ENCODE peak calls at places on chromosomes 11 and 22, in eight cellular contexts. One of them, this sample, is unnamed.

GRCh38 chr11:119185916-119186634 is 800 bp downstream of the NHERF4 start:
- DNase-seq in tibial nerve: no peak
- DNase-seq in stomach: no peak
- DNase-seq in right atrium auricular region: no peak
- DNase-seq in heart left ventricle: no peak
- DNase-seq in HCT116: no peak
- DNase-seq in dorsolateral prefrontal cortex: no peak
- DNase-seq in fibroblast of lung: no peak
- DNase-seq in this sample: no peak

GRCh38 chr11:128458316-128458715 is 129.0 kb downstream of the ETS1 start:
- DNase-seq in dorsolateral prefrontal cortex: no peak
- DNase-seq in stomach: no peak
- DNase-seq in HCT116: no peak
- DNase-seq in right atrium auricular region: no peak
- DNase-seq in fibroblast of lung: peak
- DNase-seq in tibial nerve: no peak
- DNase-seq in heart left ventricle: no peak
- DNase-seq in this sample: no peak

GRCh38 chr22:50197000-50197800 is 3.6 kb upstream of the SELENOO start:
- DNase-seq in HCT116: no peak
- DNase-seq in stomach: no peak
- DNase-seq in right atrium auricular region: no peak
- DNase-seq in tibial nerve: no peak
- DNase-seq in fibroblast of lung: no peak
- DNase-seq in dorsolateral prefrontal cortex: no peak
- DNase-seq in heart left ventricle: no peak
- DNase-seq in this sample: no peak

GRCh38 chr11:124402326-124402922 is 3.6 kb upstream of the OR8B3 start:
- DNase-seq in heart left ventricle: peak
- DNase-seq in right atrium auricular region: peak
- DNase-seq in stomach: peak
- DNase-seq in fibroblast of lung: peak
- DNase-seq in tibial nerve: no peak
- DNase-seq in HCT116: peak
- DNase-seq in dorsolateral prefrontal cortex: peak
- DNase-seq in this sample: peak

GRCh38 chr11:111367411-111368284 is 11.4 kb downstream of the POU2AF1 start:
- DNase-seq in HCT116: no peak
- DNase-seq in fibroblast of lung: no peak
- DNase-seq in right atrium auricular region: no peak
- DNase-seq in tibial nerve: no peak
- DNase-seq in dorsolateral prefrontal cortex: no peak
- DNase-seq in stomach: no peak
- DNase-seq in heart left ventricle: no peak
- DNase-seq in this sample: no peak

GRCh38 chr11:47980093-47980906 is at the start of gene PTPRJ:
- DNase-seq in right atrium auricular region: no peak
- DNase-seq in tibial nerve: no peak
- DNase-seq in fibroblast of lung: peak
- DNase-seq in dorsolateral prefrontal cortex: peak
- DNase-seq in stomach: peak
- DNase-seq in heart left ventricle: peak
- DNase-seq in HCT116: no peak
- DNase-seq in this sample: no peak

GRCh38 chr11:69707156-69707555 is 3.3 kb upstream of the FGF19 start:
- DNase-seq in right atrium auricular region: no peak
- DNase-seq in tibial nerve: no peak
- DNase-seq in HCT116: no peak
- DNase-seq in dorsolateral prefrontal cortex: no peak
- DNase-seq in fibroblast of lung: no peak
- DNase-seq in stomach: peak
- DNase-seq in heart left ventricle: no peak
- DNase-seq in this sample: no peak

GRCh38 chr22:45686842-45687241 is 15.2 kb downstream of the ATXN10 start:
- DNase-seq in heart left ventricle: no peak
- DNase-seq in right atrium auricular region: no peak
- DNase-seq in stomach: no peak
- DNase-seq in dorsolateral prefrontal cortex: no peak
- DNase-seq in tibial nerve: no peak
- DNase-seq in HCT116: no peak
- DNase-seq in fibroblast of lung: peak
- DNase-seq in this sample: no peak

GRCh38 chr22:33864723-33865130 is 55.5 kb downstream of the LARGE1 start:
- DNase-seq in fibroblast of lung: peak
- DNase-seq in HCT116: no peak
- DNase-seq in tibial nerve: no peak
- DNase-seq in heart left ventricle: peak
- DNase-seq in stomach: no peak
- DNase-seq in right atrium auricular region: peak
- DNase-seq in dorsolateral prefrontal cortex: no peak
- DNase-seq in this sample: no peak

GRCh38 chr22:24550028-24550901 is 4.7 kb downstream of the GUCD1 start:
- DNase-seq in dorsolateral prefrontal cortex: no peak
- DNase-seq in HCT116: no peak
- DNase-seq in tibial nerve: no peak
- DNase-seq in right atrium auricular region: no peak
- DNase-seq in heart left ventricle: no peak
- DNase-seq in stomach: peak
- DNase-seq in fibroblast of lung: no peak
- DNase-seq in this sample: no peak

GRCh38 chr11:30155428-30155827 is 75.4 kb upstream of the FSHB start:
- DNase-seq in heart left ventricle: no peak
- DNase-seq in HCT116: no peak
- DNase-seq in tibial nerve: no peak
- DNase-seq in right atrium auricular region: no peak
- DNase-seq in stomach: no peak
- DNase-seq in dorsolateral prefrontal cortex: no peak
- DNase-seq in fibroblast of lung: no peak
- DNase-seq in this sample: no peak

GRCh38 chr11:14520902-14521151 is 641 bp upstream of the PSMA1 start:
- DNase-seq in right atrium auricular region: no peak
- DNase-seq in stomach: no peak
- DNase-seq in dorsolateral prefrontal cortex: no peak
- DNase-seq in heart left ventricle: no peak
- DNase-seq in fibroblast of lung: no peak
- DNase-seq in tibial nerve: no peak
- DNase-seq in HCT116: no peak
- DNase-seq in this sample: no peak

GRCh38 chr11:78310500-78310909 is 107.1 kb downstream of the GAB2 start:
- DNase-seq in stomach: peak
- DNase-seq in right atrium auricular region: peak
- DNase-seq in dorsolateral prefrontal cortex: no peak
- DNase-seq in tibial nerve: peak
- DNase-seq in fibroblast of lung: peak
- DNase-seq in HCT116: no peak
- DNase-seq in heart left ventricle: peak
- DNase-seq in this sample: no peak

GRCh38 chr11:61717286-61718033 is 35.0 kb upstream of the MYRF start:
- DNase-seq in right atrium auricular region: no peak
- DNase-seq in HCT116: no peak
- DNase-seq in fibroblast of lung: no peak
- DNase-seq in stomach: no peak
- DNase-seq in heart left ventricle: no peak
- DNase-seq in dorsolateral prefrontal cortex: no peak
- DNase-seq in tibial nerve: no peak
- DNase-seq in this sample: no peak

GRCh38 chr11:61718046-61718531 is 34.3 kb upstream of the MYRF start:
- DNase-seq in right atrium auricular region: no peak
- DNase-seq in tibial nerve: no peak
- DNase-seq in stomach: no peak
- DNase-seq in heart left ventricle: no peak
- DNase-seq in fibroblast of lung: no peak
- DNase-seq in HCT116: no peak
- DNase-seq in dorsolateral prefrontal cortex: no peak
- DNase-seq in this sample: no peak

GRCh38 chr11:61719968-61720367 is 32.5 kb upstream of the MYRF start:
- DNase-seq in tibial nerve: no peak
- DNase-seq in stomach: no peak
- DNase-seq in dorsolateral prefrontal cortex: no peak
- DNase-seq in HCT116: no peak
- DNase-seq in fibroblast of lung: no peak
- DNase-seq in heart left ventricle: no peak
- DNase-seq in right atrium auricular region: no peak
- DNase-seq in this sample: no peak

GRCh38 chr11:61720597-61720996 is 31.8 kb upstream of the MYRF start:
- DNase-seq in dorsolateral prefrontal cortex: no peak
- DNase-seq in tibial nerve: no peak
- DNase-seq in stomach: no peak
- DNase-seq in fibroblast of lung: no peak
- DNase-seq in HCT116: no peak
- DNase-seq in right atrium auricular region: no peak
- DNase-seq in heart left ventricle: no peak
- DNase-seq in this sample: no peak

GRCh38 chr11:61718613-61719302 is 33.7 kb upstream of the MYRF start:
- DNase-seq in stomach: no peak
- DNase-seq in tibial nerve: no peak
- DNase-seq in dorsolateral prefrontal cortex: peak
- DNase-seq in right atrium auricular region: no peak
- DNase-seq in fibroblast of lung: peak
- DNase-seq in HCT116: no peak
- DNase-seq in heart left ventricle: peak
- DNase-seq in this sample: no peak
- H3K4me3 ChIP-seq in stomach: peak
- H3K4me3 ChIP-seq in tibial nerve: peak
- H3K4me3 ChIP-seq in dorsolateral prefrontal cortex: peak
- H3K4me3 ChIP-seq in right atrium auricular region: peak
- H3K4me3 ChIP-seq in fibroblast of lung: peak
- H3K4me3 ChIP-seq in HCT116: no peak
- H3K4me3 ChIP-seq in heart left ventricle: peak
- H3K4me3 ChIP-seq in this sample: no peak

GRCh38 chr11:2576536-2576935 is 123.3 kb downstream of the KCNQ1OT1 start:
- DNase-seq in tibial nerve: peak
- DNase-seq in dorsolateral prefrontal cortex: peak
- DNase-seq in heart left ventricle: no peak
- DNase-seq in right atrium auricular region: no peak
- DNase-seq in stomach: no peak
- DNase-seq in HCT116: no peak
- DNase-seq in fibroblast of lung: no peak
- DNase-seq in this sample: no peak

GRCh38 chr11:2578934-2579280 is 120.9 kb downstream of the KCNQ1OT1 start:
- DNase-seq in tibial nerve: peak
- DNase-seq in dorsolateral prefrontal cortex: peak
- DNase-seq in heart left ventricle: no peak
- DNase-seq in right atrium auricular region: no peak
- DNase-seq in HCT116: no peak
- DNase-seq in stomach: no peak
- DNase-seq in fibroblast of lung: no peak
- DNase-seq in this sample: no peak

GRCh38 chr11:2576116-2576515 is 123.7 kb downstream of the KCNQ1OT1 start:
- DNase-seq in heart left ventricle: peak
- DNase-seq in right atrium auricular region: no peak
- DNase-seq in fibroblast of lung: no peak
- DNase-seq in HCT116: no peak
- DNase-seq in tibial nerve: peak
- DNase-seq in dorsolateral prefrontal cortex: peak
- DNase-seq in stomach: no peak
- DNase-seq in this sample: no peak

GRCh38 chr11:2578006-2578933 is 121.5 kb downstream of the KCNQ1OT1 start:
- DNase-seq in tibial nerve: peak
- DNase-seq in heart left ventricle: peak
- DNase-seq in right atrium auricular region: no peak
- DNase-seq in fibroblast of lung: no peak
- DNase-seq in HCT116: no peak
- DNase-seq in stomach: peak
- DNase-seq in dorsolateral prefrontal cortex: peak
- DNase-seq in this sample: no peak

DNA sequence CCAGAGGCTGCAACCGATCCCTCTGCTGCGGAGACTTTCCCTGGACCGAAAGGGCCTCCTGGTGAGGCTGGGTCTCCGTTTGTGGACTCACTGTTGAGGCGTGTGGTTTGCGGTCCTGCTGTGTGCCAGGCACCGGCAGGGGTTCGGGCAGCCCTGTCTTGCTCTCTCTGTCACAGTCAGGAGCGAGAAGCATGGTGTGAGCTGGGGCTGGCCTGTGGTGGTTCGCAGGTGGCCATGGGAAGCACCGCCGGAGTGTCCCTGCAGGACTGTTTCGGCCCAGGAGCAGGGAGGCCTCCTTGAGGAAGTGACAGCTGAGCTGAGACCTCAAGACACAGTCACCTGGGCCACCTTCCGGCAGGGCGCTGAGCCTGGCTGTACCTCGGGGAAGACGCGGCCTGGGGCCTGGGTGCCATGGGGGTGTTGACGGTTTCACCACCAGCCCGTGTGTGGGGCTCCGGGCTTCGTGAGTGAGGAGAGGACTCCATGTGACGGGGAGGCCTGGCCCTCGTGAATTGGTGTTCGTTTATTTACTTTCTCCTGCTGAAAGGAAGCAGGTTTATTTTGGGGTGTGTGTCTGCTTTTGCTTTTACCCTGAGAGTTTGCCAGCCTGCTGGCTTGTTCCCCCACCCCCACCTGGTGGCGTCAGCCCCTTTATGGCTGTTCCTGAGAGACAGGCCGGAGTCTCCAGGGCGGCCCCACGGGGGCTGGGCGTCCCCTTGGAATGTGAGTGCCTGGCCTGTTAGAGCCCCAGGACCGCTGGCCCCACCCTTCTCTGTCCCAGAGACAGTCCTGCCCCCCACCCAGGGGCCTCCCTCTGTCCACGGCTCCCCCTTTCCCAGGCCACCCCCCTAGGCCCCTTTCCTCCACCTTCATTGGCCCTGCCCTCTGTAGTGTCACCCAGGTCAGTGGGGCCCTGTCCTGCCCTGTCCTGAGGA is 122.5 kb downstream of the KCNQ1OT1 start:
- DNase-seq in HCT116: no peak
- DNase-seq in dorsolateral prefrontal cortex: peak
- DNase-seq in tibial nerve: peak
- DNase-seq in fibroblast of lung: no peak
- DNase-seq in heart left ventricle: peak
- DNase-seq in stomach: no peak
- DNase-seq in right atrium auricular region: no peak
- DNase-seq in this sample: no peak
- TF ChIP-seq CTCF in HCT116: no peak
- TF ChIP-seq CTCF in dorsolateral prefrontal cortex: no peak
- TF ChIP-seq CTCF in tibial nerve: no peak
- TF ChIP-seq CTCF in fibroblast of lung: no peak
- TF ChIP-seq CTCF in heart left ventricle: no peak
- TF ChIP-seq CTCF in stomach: no peak
- TF ChIP-seq CTCF in right atrium auricular region: no peak
- TF ChIP-seq CTCF in this sample: no peak

GRCh38 chr22:37940698-37941376 is 12.6 kb downstream of the C22orf23 start:
- DNase-seq in HCT116: no peak
- DNase-seq in dorsolateral prefrontal cortex: no peak
- DNase-seq in fibroblast of lung: no peak
- DNase-seq in tibial nerve: no peak
- DNase-seq in stomach: no peak
- DNase-seq in heart left ventricle: no peak
- DNase-seq in right atrium auricular region: no peak
- DNase-seq in this sample: no peak
- H3K4me3 ChIP-seq in HCT116: no peak
- H3K4me3 ChIP-seq in dorsolateral prefrontal cortex: no peak
- H3K4me3 ChIP-seq in fibroblast of lung: no peak
- H3K4me3 ChIP-seq in tibial nerve: no peak
- H3K4me3 ChIP-seq in stomach: no peak
- H3K4me3 ChIP-seq in heart left ventricle: no peak
- H3K4me3 ChIP-seq in right atrium auricular region: no peak
- H3K4me3 ChIP-seq in this sample: no peak

DNA sequence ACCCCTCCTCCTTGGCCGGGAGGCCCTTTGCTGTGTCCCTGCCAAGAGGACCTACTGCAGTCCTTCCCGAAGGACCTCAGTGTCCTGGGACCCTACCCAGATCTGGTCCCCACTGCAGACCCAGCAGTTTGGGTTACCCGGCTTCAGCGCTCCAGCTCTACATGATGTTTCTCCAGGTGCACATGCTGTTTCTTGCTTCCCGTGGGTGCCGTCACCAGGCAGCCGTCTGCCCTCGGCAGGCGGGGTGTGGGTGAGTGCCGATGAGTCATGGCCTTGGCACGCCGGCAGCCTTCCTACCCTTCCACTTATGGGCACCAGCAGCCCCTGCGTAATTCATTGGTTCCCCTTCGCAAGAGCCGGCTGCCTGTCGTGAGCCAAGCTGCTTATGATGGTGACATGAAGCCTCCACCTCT is 101.8 kb downstream of the BCR start:
- DNase-seq in heart left ventricle: peak
- DNase-seq in right atrium auricular region: peak
- DNase-seq in dorsolateral prefrontal cortex: peak
- DNase-seq in fibroblast of lung: peak
- DNase-seq in HCT116: peak
- DNase-seq in tibial nerve: peak
- DNase-seq in stomach: peak
- DNase-seq in this sample: no peak
- TF ChIP-seq CTCF in heart left ventricle: no peak
- TF ChIP-seq CTCF in right atrium auricular region: no peak
- TF ChIP-seq CTCF in dorsolateral prefrontal cortex: peak
- TF ChIP-seq CTCF in fibroblast of lung: peak
- TF ChIP-seq CTCF in HCT116: no peak
- TF ChIP-seq CTCF in tibial nerve: no peak
- TF ChIP-seq CTCF in stomach: no peak
- TF ChIP-seq CTCF in this sample: no peak